ENCODE peak calls at places on chromosomes 12 and 14, in five cellular contexts. D, T, I, J and A are unnamed samples.

GRCh38 chr12:32532415-32532814 is 133.1 kb downstream of the FGD4 start:
- DNase-seq in T (no peak), D (no peak), J (no peak), I (no peak), A (no peak)

GRCh38 chr14:75658957-75659356 is 1.7 kb downstream of the ERG28 start:
- DNase-seq in D (no peak), J (no peak), T (no peak), I (no peak), A (no peak)

GRCh38 chr12:24198936-24199644 is 249.6 kb upstream of the SOX5 start:
- DNase-seq in T (no peak), D (no peak), J (no peak), I (peak), A (no peak)

GRCh38 chr14:104650981-104651875 is 38.2 kb upstream of the INF2 start:
- DNase-seq in I (no peak), T (no peak), D (no peak), J (no peak), A (no peak)

GRCh38 chr14:84042992-84043391 is 1487.0 kb upstream of the FLRT2 start:
- DNase-seq in J (no peak), D (no peak), T (no peak), I (no peak), A (no peak)

GRCh38 chr12:98470469-98471082 is 44.8 kb upstream of the TMPO start:
- DNase-seq in T (no peak), D (no peak), I (no peak), J (no peak), A (no peak)

GRCh38 chr14:98932436-98933325 is 339.3 kb downstream of the BCL11B start:
- DNase-seq in I (no peak), T (no peak), D (no peak), J (no peak), A (no peak)

GRCh38 chr12:119036878-119037493 is 55.6 kb downstream of the SRRM4 start:
- DNase-seq in J (no peak), D (peak), T (no peak), I (no peak), A (no peak)

GRCh38 chr12:14997998-14998397 is 25.2 kb downstream of the PDE6H start:
- DNase-seq in T (no peak), I (no peak), D (no peak), J (no peak), A (no peak)

GRCh38 chr14:21191809-21192446 is 36.1 kb upstream of the OR5AU1 start:
- DNase-seq in J (peak), I (no peak), D (peak), T (peak), A (peak)

GRCh38 chr14:31239673-31240072 is 32.1 kb upstream of the HECTD1 start:
- DNase-seq in D (no peak), T (no peak), J (no peak), I (no peak), A (no peak)

GRCh38 chr12:87094356-87094755 is 838.2 kb upstream of the MGAT4C start:
- DNase-seq in T (no peak), D (no peak), I (no peak), J (no peak), A (no peak)

GRCh38 chr12:81461163-81461562 is 298.0 kb downstream of the PPFIA2 start:
- DNase-seq in D (no peak), I (no peak), T (no peak), J (no peak), A (no peak)

GRCh38 chr14:99603965-99604765 is at the start of gene CCDC85C:
- DNase-seq in D (peak), I (peak), T (peak), J (peak), A (peak)

GRCh38 chr12:39619660-39620433 is at the start of gene ABCD2:
- DNase-seq in T (peak), J (peak), I (peak), D (no peak), A (peak)

GRCh38 chr12:128076188-128076587 is 190.8 kb upstream of the TMEM132C start:
- DNase-seq in I (peak), D (no peak), T (no peak), J (no peak), A (no peak)

GRCh38 chr12:1630081-1630826 is 1.2 kb downstream of the WNT5B start:
- DNase-seq in D (peak), T (peak), J (peak), I (no peak), A (no peak)

GRCh38 chr12:64008596-64008995 is 164.1 kb downstream of the SRGAP1 start:
- DNase-seq in J (no peak), D (no peak), I (peak), T (no peak), A (no peak)